ENCODE peak calls at places on chromosomes 6 and 20, in four cellular contexts. W is H1, N is K562, O is GM12878. V is an unnamed sample.

GRCh38 chr6:12576389-12576788 is 140.2 kb upstream of the PHACTR1 start:
- DNase-seq in W (no peak), N (no peak), O (no peak), V (no peak)

GRCh38 chr20:62367136-62367482 is at the start of gene LAMA5:
- DNase-seq in W (no peak), N (peak; percentile 87), O (no peak), V (peak; percentile 94)

GRCh38 chr6:123393333-123393732 is 243.4 kb downstream of the TRDN start:
- DNase-seq in W (no peak), N (no peak), O (no peak), V (no peak)

GRCh38 chr6:31407699-31408098 is 4.3 kb downstream of the MICA start:
- DNase-seq in W (no peak), N (no peak), O (no peak), V (no peak)

GRCh38 chr6:42727084-42727601 is 4.7 kb upstream of the PRPH2 start:
- DNase-seq in W (no peak), N (no peak), O (no peak), V (no peak)

GRCh38 chr6:39433630-39434029 is 111.1 kb upstream of the KCNK16 start:
- DNase-seq in W (no peak), N (no peak), O (no peak), V (no peak)

GRCh38 chr20:62050166-62051120 is 15.2 kb downstream of the TAF4 start:
- DNase-seq in W (no peak), N (no peak), O (no peak), V (no peak)

GRCh38 chr6:89281779-89282246 is 33.3 kb downstream of the GABRR2 start:
- DNase-seq in W (peak; percentile 49), N (peak; percentile 77), O (no peak), V (peak; percentile 65)

GRCh38 chr6:107154131-107154906 is 39.0 kb upstream of the BEND3 start:
- DNase-seq in W (no peak), N (no peak), O (no peak), V (peak; percentile 49)

GRCh38 chr6:141443668-141444067 is 689.1 kb upstream of the GJE1 start:
- DNase-seq in W (no peak), N (no peak), O (no peak), V (no peak)

GRCh38 chr20:44678247-44678646 is 26.7 kb upstream of the ADA start:
- DNase-seq in W (no peak), N (no peak), O (no peak), V (no peak)

GRCh38 chr6:27836080-27836782 is 76.0 kb downstream of the OR2B2 start:
- DNase-seq in W (no peak), N (no peak), O (no peak), V (no peak)

GRCh38 chr6:91852232-91852631 is 1265.4 kb upstream of the MAP3K7 start:
- DNase-seq in W (no peak), N (no peak), O (no peak), V (no peak)

GRCh38 chr6:97863697-97864096 is 580.7 kb upstream of the MMS22L start:
- DNase-seq in W (no peak), N (no peak), O (no peak), V (no peak)

GRCh38 chr6:139369568-139370046 is 4.8 kb downstream of the CITED2 start:
- DNase-seq in W (no peak), N (peak; percentile 59), O (no peak), V (peak; percentile 54)

GRCh38 chr6:125839471-125839870 is 48.7 kb downstream of the NCOA7 start:
- DNase-seq in W (no peak), N (no peak), O (no peak), V (no peak)

GRCh38 chr6:150894935-150895686 is 29.6 kb downstream of the MTHFD1L start:
- DNase-seq in W (no peak), N (no peak), O (peak; percentile 61), V (peak; percentile 78)

GRCh38 chr6:92810913-92811312 is 608.4 kb downstream of the EPHA7 start:
- DNase-seq in W (peak; percentile 19), N (peak; percentile 4), O (peak; percentile 13), V (peak; percentile 47)

GRCh38 chr20:46853926-46854325 is 40.7 kb upstream of the EYA2 start:
- DNase-seq in W (no peak), N (no peak), O (no peak), V (no peak)

GRCh38 chr20:46850416-46850815 is 44.2 kb upstream of the EYA2 start:
- DNase-seq in W (no peak), N (no peak), O (no peak), V (no peak)

GRCh38 chr20:46851746-46852145 is 42.9 kb upstream of the EYA2 start:
- DNase-seq in W (no peak), N (no peak), O (no peak), V (no peak)

GRCh38 chr20:46850896-46851295 is 43.7 kb upstream of the EYA2 start:
- DNase-seq in W (no peak), N (no peak), O (no peak), V (no peak)

DNA sequence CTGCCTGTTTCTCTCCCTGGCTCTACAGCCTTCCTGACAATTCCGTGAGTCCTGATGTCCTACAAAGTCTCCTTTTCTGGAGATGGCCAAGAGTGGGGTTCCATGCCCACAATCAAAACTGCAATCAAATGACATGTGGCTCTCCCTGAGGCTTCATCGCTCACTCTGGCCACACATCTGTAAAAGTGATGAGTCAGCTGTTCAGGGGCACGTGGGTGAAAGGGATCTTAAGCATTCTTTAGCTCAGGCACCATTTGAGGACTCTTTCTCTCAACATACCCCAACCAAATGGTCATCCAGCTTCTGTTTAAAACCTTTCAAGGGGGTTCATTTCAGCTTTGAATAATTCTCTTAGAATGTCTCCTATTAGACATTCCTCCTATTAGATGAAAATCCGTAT is 42.3 kb upstream of the EYA2 start:
- DNase-seq in W (no peak), N (no peak), O (no peak), V (no peak)
- TF ChIP-seq NRF1 in W (no peak), N (no peak), O (no peak), V (no peak)

GRCh38 chr6:143372199-143372882 is 78.2 kb downstream of the ADAT2 start:
- DNase-seq in W (no peak), N (no peak), O (no peak), V (peak; percentile 29)
- TF ChIP-seq EP300 in W (no peak), N (no peak), O (no peak), V (no peak)

GRCh38 chr20:2845607-2846006 is 5.1 kb downstream of the VPS16 start:
- DNase-seq in W (no peak), N (no peak), O (no peak), V (no peak)
- TF ChIP-seq JUND in W (no peak), N (no peak), O (no peak), V (no peak)

GRCh38 chr20:53855733-53856132 is 214.7 kb downstream of the BCAS1 start:
- DNase-seq in W (no peak), N (no peak), O (no peak), V (no peak)

GRCh38 chr20:53850318-53850717 is 220.1 kb downstream of the BCAS1 start:
- DNase-seq in W (no peak), N (no peak), O (no peak), V (no peak)

GRCh38 chr20:53852025-53852424 is 218.4 kb downstream of the BCAS1 start:
- DNase-seq in W (no peak), N (no peak), O (no peak), V (no peak)

GRCh38 chr20:53853451-53853713 is 217.0 kb downstream of the BCAS1 start:
- DNase-seq in W (no peak), N (no peak), O (no peak), V (no peak)

GRCh38 chr20:53852691-53853450 is 217.5 kb downstream of the BCAS1 start:
- DNase-seq in W (no peak), N (no peak), O (no peak), V (no peak)
- TF ChIP-seq NRF1 in W (no peak), N (no peak), O (no peak), V (no peak)

DNA sequence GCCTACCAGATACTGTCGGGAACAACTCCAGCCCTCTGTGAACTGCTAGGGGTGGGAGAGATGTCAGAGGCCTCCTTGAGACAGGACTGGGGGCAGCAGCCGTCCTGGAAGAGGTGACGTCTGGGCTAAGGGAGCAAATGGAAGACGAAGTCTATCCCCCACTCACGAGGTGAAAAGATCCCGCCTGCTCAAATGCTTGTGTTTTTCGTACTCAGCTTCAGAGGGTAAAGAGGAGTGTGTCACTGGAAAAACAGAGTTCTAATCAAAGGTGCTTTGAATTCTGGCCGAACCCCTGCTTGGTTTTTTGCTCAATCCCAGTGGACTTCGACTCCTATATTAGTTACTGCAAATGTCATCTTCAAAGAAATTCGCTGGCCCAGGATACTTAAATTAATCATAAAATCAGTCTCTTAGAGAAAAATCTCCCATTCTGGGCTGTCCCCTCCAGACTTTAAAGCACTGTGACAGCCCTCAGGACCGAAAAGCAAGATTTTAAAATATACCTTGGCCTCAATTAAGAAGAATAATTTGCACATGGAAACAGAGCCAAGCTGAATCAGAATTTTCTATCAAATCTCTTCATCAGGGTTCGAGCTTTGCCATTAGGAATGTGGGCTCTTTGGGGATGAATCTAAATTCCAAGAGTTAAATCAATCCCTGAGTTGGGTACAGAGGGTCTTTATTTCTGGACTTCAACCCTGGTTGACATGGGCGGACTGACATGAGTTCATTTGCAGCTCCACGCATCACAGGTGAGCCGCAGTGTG is 61.8 kb upstream of the AFDN start:
- DNase-seq in W (no peak), N (no peak), O (no peak), V (no peak)
- TF ChIP-seq EP300 in W (no peak), N (no peak), O (no peak), V (no peak)

GRCh38 chr6:147103007-147103406 is 101.2 kb upstream of the STXBP5 start:
- DNase-seq in W (no peak), N (no peak), O (no peak), V (no peak)

GRCh38 chr6:147105786-147106185 is 98.4 kb upstream of the STXBP5 start:
- DNase-seq in W (no peak), N (no peak), O (no peak), V (no peak)

GRCh38 chr6:147095316-147095715 is 108.9 kb upstream of the STXBP5 start:
- DNase-seq in W (no peak), N (no peak), O (no peak), V (no peak)

GRCh38 chr6:147103641-147104040 is 100.6 kb upstream of the STXBP5 start:
- DNase-seq in W (no peak), N (no peak), O (no peak), V (no peak)

DNA sequence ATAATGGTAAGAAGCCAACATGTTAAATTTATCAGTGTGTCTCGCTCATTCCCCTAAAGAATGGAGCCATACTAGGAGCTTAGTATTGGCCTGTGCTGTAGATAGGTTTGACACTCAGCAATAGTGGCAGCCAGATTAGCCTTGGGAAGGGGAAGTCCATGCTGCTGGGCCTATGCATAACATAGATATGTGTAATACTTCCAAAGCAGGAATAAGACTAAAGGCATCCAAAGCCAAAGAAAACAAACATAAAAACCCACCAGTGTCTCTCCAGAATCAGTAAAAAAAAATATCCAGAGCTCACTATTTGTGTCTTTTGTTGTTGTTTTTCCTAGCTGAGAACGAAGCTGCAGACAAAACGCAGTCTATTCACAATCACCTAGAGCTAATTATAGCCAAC is 104.2 kb upstream of the STXBP5 start:
- DNase-seq in W (no peak), N (no peak), O (no peak), V (no peak)
- TF ChIP-seq JUND in W (no peak), N (no peak), O (no peak), V (peak; percentile 30)

V was measured in SK-N-SH.